ENCODE peak calls at places on chromosomes 13 and 19, in ten cellular contexts. One of them, this sample, is unnamed.

GRCh38 chr13:95137096-95137495 is 164.2 kb downstream of the ABCC4 start:
- DNase-seq in IMR-90: peak; percentile 42
- DNase-seq in right lobe of liver: no peak
- DNase-seq in esophagus squamous epithelium: no peak
- DNase-seq in hepatocyte: no peak
- DNase-seq in ovary: no peak
- DNase-seq in PC-3: peak; percentile 37
- DNase-seq in transverse colon: no peak
- DNase-seq in CD8-positive, alpha-beta T cell: no peak
- DNase-seq in stomach: no peak
- DNase-seq in this sample: no peak

GRCh38 chr13:78497702-78498319 is 105.5 kb downstream of the POU4F1 start:
- DNase-seq in IMR-90: no peak
- DNase-seq in right lobe of liver: no peak
- DNase-seq in esophagus squamous epithelium: no peak
- DNase-seq in hepatocyte: no peak
- DNase-seq in ovary: no peak
- DNase-seq in PC-3: no peak
- DNase-seq in transverse colon: no peak
- DNase-seq in CD8-positive, alpha-beta T cell: no peak
- DNase-seq in stomach: no peak
- DNase-seq in this sample: no peak

GRCh38 chr13:66886248-66886647 is 343.9 kb downstream of the PCDH9 start:
- DNase-seq in IMR-90: no peak
- DNase-seq in right lobe of liver: no peak
- DNase-seq in esophagus squamous epithelium: no peak
- DNase-seq in hepatocyte: no peak
- DNase-seq in ovary: no peak
- DNase-seq in PC-3: no peak
- DNase-seq in transverse colon: no peak
- DNase-seq in CD8-positive, alpha-beta T cell: no peak
- DNase-seq in stomach: no peak
- DNase-seq in this sample: no peak

GRCh38 chr19:15025237-15025636 is 24.0 kb upstream of the CASP14 start:
- DNase-seq in IMR-90: no peak
- DNase-seq in right lobe of liver: no peak
- DNase-seq in esophagus squamous epithelium: no peak
- DNase-seq in hepatocyte: no peak
- DNase-seq in ovary: no peak
- DNase-seq in PC-3: peak; percentile 53
- DNase-seq in transverse colon: no peak
- DNase-seq in CD8-positive, alpha-beta T cell: no peak
- DNase-seq in stomach: no peak
- DNase-seq in this sample: no peak

GRCh38 chr13:26221399-26221720 is 754 bp downstream of the RNF6 start:
- DNase-seq in IMR-90: no peak
- DNase-seq in right lobe of liver: no peak
- DNase-seq in esophagus squamous epithelium: no peak
- DNase-seq in hepatocyte: no peak
- DNase-seq in ovary: no peak
- DNase-seq in PC-3: no peak
- DNase-seq in transverse colon: no peak
- DNase-seq in CD8-positive, alpha-beta T cell: no peak
- DNase-seq in stomach: no peak
- DNase-seq in this sample: no peak

GRCh38 chr19:27392027-27392632 is 1820.8 kb downstream of the UQCRFS1 start:
- DNase-seq in IMR-90: no peak
- DNase-seq in right lobe of liver: no peak
- DNase-seq in esophagus squamous epithelium: no peak
- DNase-seq in hepatocyte: no peak
- DNase-seq in ovary: no peak
- DNase-seq in PC-3: no peak
- DNase-seq in transverse colon: no peak
- DNase-seq in CD8-positive, alpha-beta T cell: no peak
- DNase-seq in stomach: peak; percentile 21
- DNase-seq in this sample: peak; percentile 14

GRCh38 chr13:80840313-80840976 is 499.5 kb upstream of the SPRY2 start:
- DNase-seq in IMR-90: no peak
- DNase-seq in right lobe of liver: no peak
- DNase-seq in esophagus squamous epithelium: no peak
- DNase-seq in hepatocyte: no peak
- DNase-seq in ovary: no peak
- DNase-seq in PC-3: peak; percentile 1
- DNase-seq in transverse colon: no peak
- DNase-seq in CD8-positive, alpha-beta T cell: no peak
- DNase-seq in stomach: no peak
- DNase-seq in this sample: no peak

GRCh38 chr19:2546128-2547032 is 70.5 kb downstream of the GADD45B start:
- DNase-seq in IMR-90: no peak
- DNase-seq in right lobe of liver: peak; percentile 96
- DNase-seq in esophagus squamous epithelium: no peak
- DNase-seq in hepatocyte: peak; percentile 80
- DNase-seq in ovary: peak; percentile 71
- DNase-seq in PC-3: no peak
- DNase-seq in transverse colon: peak; percentile 64
- DNase-seq in CD8-positive, alpha-beta T cell: no peak
- DNase-seq in stomach: peak; percentile 64
- DNase-seq in this sample: no peak

GRCh38 chr13:50375792-50376191 is 360.5 kb downstream of the KCNRG start:
- DNase-seq in IMR-90: peak; percentile 68
- DNase-seq in right lobe of liver: no peak
- DNase-seq in esophagus squamous epithelium: no peak
- DNase-seq in hepatocyte: no peak
- DNase-seq in ovary: no peak
- DNase-seq in PC-3: peak; percentile 37
- DNase-seq in transverse colon: no peak
- DNase-seq in CD8-positive, alpha-beta T cell: no peak
- DNase-seq in stomach: no peak
- DNase-seq in this sample: no peak

GRCh38 chr13:43244482-43244881 is 221.1 kb downstream of the DNAJC15 start:
- DNase-seq in IMR-90: no peak
- DNase-seq in right lobe of liver: no peak
- DNase-seq in esophagus squamous epithelium: no peak
- DNase-seq in hepatocyte: no peak
- DNase-seq in ovary: no peak
- DNase-seq in PC-3: no peak
- DNase-seq in transverse colon: no peak
- DNase-seq in CD8-positive, alpha-beta T cell: no peak
- DNase-seq in stomach: no peak
- DNase-seq in this sample: no peak

DNA sequence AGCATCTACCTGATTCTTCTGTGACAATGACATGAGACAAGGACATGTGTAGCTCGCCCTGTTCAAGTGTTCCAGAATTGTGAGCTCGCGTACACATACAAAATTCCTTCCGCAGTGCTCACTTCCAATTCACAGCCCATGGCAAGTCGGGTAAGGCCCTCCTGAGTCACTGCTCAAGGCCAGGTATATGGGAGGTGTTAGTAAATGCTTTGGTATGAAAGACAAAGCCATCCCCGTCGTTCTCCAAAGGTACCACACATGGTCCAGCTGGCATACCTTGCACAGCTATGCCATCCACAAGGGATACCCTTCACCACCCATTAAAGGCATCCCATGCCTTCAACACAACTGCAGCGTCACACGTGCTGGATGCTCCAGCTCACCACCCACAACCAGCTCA is 4.4 kb upstream of the ELL start:
- DNase-seq in IMR-90: no peak
- DNase-seq in right lobe of liver: no peak
- DNase-seq in esophagus squamous epithelium: no peak
- DNase-seq in hepatocyte: no peak
- DNase-seq in ovary: no peak
- DNase-seq in PC-3: peak; percentile 86
- DNase-seq in transverse colon: no peak
- DNase-seq in CD8-positive, alpha-beta T cell: no peak
- DNase-seq in stomach: no peak
- DNase-seq in this sample: no peak
- TF ChIP-seq CTCF in IMR-90: no peak
- TF ChIP-seq CTCF in right lobe of liver: no peak
- TF ChIP-seq CTCF in esophagus squamous epithelium: no peak
- TF ChIP-seq CTCF in hepatocyte: no peak
- TF ChIP-seq CTCF in ovary: no peak
- TF ChIP-seq CTCF in PC-3: no peak
- TF ChIP-seq CTCF in transverse colon: no peak
- TF ChIP-seq CTCF in CD8-positive, alpha-beta T cell: no peak
- TF ChIP-seq CTCF in stomach: no peak
- TF ChIP-seq CTCF in this sample: no peak

DNA sequence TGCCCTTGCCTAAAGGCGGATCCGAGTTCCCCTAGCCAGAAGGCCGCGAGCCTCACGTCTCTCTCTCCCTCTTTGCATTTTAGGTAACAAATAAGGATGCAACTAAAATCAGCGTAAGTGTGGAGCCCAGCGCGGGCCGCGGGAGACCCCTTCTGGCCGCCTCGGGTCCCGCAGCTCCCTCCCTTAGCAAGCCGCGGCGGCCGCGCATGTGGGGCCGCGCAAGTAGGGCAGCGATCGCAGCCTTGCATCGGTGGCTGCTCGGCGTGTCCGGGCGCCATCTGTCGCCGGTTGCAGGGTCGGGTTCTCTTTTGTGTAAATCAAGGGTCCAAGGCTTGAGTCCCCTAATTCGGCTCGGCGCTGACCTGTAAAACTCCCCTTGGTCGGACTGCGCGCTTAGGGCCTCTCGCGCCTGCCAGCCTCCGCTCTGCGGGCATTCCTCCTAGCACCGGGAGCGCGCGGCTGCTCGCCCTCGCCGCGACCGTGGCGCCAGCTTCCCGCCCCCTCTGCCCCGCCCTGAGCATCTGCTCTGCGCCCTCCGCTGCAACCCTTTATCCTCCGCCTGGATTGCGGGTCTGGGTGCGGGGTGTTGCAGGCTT is 2.7 kb downstream of the VSTM2B start:
- DNase-seq in IMR-90: peak; percentile 58
- DNase-seq in right lobe of liver: peak; percentile 58
- DNase-seq in esophagus squamous epithelium: no peak
- DNase-seq in hepatocyte: peak; percentile 88
- DNase-seq in ovary: peak; percentile 43
- DNase-seq in PC-3: peak; percentile 63
- DNase-seq in transverse colon: peak; percentile 26
- DNase-seq in CD8-positive, alpha-beta T cell: peak; percentile 2
- DNase-seq in stomach: no peak
- DNase-seq in this sample: no peak
- H3K27me3 ChIP-seq in IMR-90: peaks cover 73% of the 10 kb centered on the region
- H3K27me3 ChIP-seq in right lobe of liver: no peaks in the 10 kb centered on the region
- H3K27me3 ChIP-seq in esophagus squamous epithelium: peaks cover 100% of the 10 kb centered on the region
- H3K27me3 ChIP-seq in hepatocyte: peaks cover 86% of the 10 kb centered on the region
- H3K27me3 ChIP-seq in ovary: no peaks in the 10 kb centered on the region
- H3K27me3 ChIP-seq in PC-3: peaks cover 36% of the 10 kb centered on the region
- H3K27me3 ChIP-seq in transverse colon: peaks cover 88% of the 10 kb centered on the region
- H3K27me3 ChIP-seq in CD8-positive, alpha-beta T cell: peaks cover 11% of the 10 kb centered on the region
- H3K27me3 ChIP-seq in stomach: peaks cover 78% of the 10 kb centered on the region
- H3K27me3 ChIP-seq in this sample: no peaks in the 10 kb centered on the region

GRCh38 chr19:46980756-46981155 is 38.9 kb upstream of the NPAS1 start:
- DNase-seq in IMR-90: no peak
- DNase-seq in right lobe of liver: no peak
- DNase-seq in esophagus squamous epithelium: no peak
- DNase-seq in hepatocyte: no peak
- DNase-seq in ovary: no peak
- DNase-seq in PC-3: no peak
- DNase-seq in transverse colon: no peak
- DNase-seq in CD8-positive, alpha-beta T cell: no peak
- DNase-seq in stomach: no peak
- DNase-seq in this sample: no peak

GRCh38 chr19:46979103-46979769 is 40.4 kb upstream of the NPAS1 start:
- DNase-seq in IMR-90: no peak
- DNase-seq in right lobe of liver: no peak
- DNase-seq in esophagus squamous epithelium: no peak
- DNase-seq in hepatocyte: no peak
- DNase-seq in ovary: no peak
- DNase-seq in PC-3: no peak
- DNase-seq in transverse colon: no peak
- DNase-seq in CD8-positive, alpha-beta T cell: no peak
- DNase-seq in stomach: no peak
- DNase-seq in this sample: no peak

GRCh38 chr19:46981296-46981695 is 38.3 kb upstream of the NPAS1 start:
- DNase-seq in IMR-90: no peak
- DNase-seq in right lobe of liver: no peak
- DNase-seq in esophagus squamous epithelium: no peak
- DNase-seq in hepatocyte: no peak
- DNase-seq in ovary: no peak
- DNase-seq in PC-3: no peak
- DNase-seq in transverse colon: no peak
- DNase-seq in CD8-positive, alpha-beta T cell: no peak
- DNase-seq in stomach: no peak
- DNase-seq in this sample: no peak

GRCh38 chr19:46978470-46978869 is 41.2 kb upstream of the NPAS1 start:
- DNase-seq in IMR-90: no peak
- DNase-seq in right lobe of liver: no peak
- DNase-seq in esophagus squamous epithelium: no peak
- DNase-seq in hepatocyte: no peak
- DNase-seq in ovary: no peak
- DNase-seq in PC-3: no peak
- DNase-seq in transverse colon: no peak
- DNase-seq in CD8-positive, alpha-beta T cell: no peak
- DNase-seq in stomach: no peak
- DNase-seq in this sample: no peak

GRCh38 chr19:46979770-46980105 is 39.9 kb upstream of the NPAS1 start:
- DNase-seq in IMR-90: no peak
- DNase-seq in right lobe of liver: no peak
- DNase-seq in esophagus squamous epithelium: no peak
- DNase-seq in hepatocyte: no peak
- DNase-seq in ovary: no peak
- DNase-seq in PC-3: no peak
- DNase-seq in transverse colon: no peak
- DNase-seq in CD8-positive, alpha-beta T cell: no peak
- DNase-seq in stomach: no peak
- DNase-seq in this sample: no peak
- H3K4me1 ChIP-seq in IMR-90: peaks cover 39% of the 10 kb centered on the region
- H3K4me1 ChIP-seq in right lobe of liver: peaks cover 51% of the 10 kb centered on the region
- H3K4me1 ChIP-seq in esophagus squamous epithelium: peaks cover 42% of the 10 kb centered on the region
- H3K4me1 ChIP-seq in hepatocyte: peaks cover 44% of the 10 kb centered on the region
- H3K4me1 ChIP-seq in ovary: peaks cover 32% of the 10 kb centered on the region
- H3K4me1 ChIP-seq in PC-3: peaks cover 22% of the 10 kb centered on the region
- H3K4me1 ChIP-seq in transverse colon: peaks cover 30% of the 10 kb centered on the region
- H3K4me1 ChIP-seq in CD8-positive, alpha-beta T cell: peaks cover 25% of the 10 kb centered on the region
- H3K4me1 ChIP-seq in stomach: peaks cover 93% of the 10 kb centered on the region
- H3K4me1 ChIP-seq in this sample: peaks cover 51% of the 10 kb centered on the region

DNA sequence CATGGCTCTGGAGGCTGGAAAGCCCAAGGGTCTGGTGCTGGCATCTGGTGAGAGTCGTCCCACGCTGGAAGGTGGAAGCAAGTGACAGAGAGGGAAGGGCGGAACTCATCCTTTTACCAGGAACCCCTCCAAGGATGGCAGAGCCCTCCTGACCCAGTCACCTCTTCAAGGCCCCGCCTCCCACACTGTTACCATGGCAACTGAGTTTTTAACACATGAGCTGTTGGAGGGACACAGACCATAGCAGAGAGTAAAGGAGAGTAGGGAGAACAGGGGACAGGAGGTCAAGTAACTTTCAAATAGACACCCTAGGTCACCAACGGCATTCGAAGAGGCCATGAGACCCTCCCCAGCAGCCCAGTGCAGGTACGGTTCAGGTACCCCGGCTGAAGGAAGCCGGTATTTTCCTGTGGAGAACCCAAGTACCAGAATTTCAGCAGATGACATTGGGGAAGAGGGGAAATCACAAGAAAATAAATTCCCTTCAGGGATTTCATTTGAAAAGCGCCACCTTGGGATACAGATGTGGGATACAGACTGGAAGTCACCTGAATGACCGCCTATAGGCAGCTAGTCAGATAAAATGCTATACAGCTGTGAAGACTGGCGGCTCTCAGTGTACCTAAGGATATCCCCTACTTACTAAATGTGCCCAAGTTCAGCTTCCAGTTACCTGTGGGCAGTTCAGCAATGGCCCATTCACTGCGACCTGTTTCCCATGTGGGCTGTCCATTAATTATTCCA is 8.0 kb downstream of the IL17D start:
- DNase-seq in IMR-90: no peak
- DNase-seq in right lobe of liver: no peak
- DNase-seq in esophagus squamous epithelium: no peak
- DNase-seq in hepatocyte: no peak
- DNase-seq in ovary: no peak
- DNase-seq in PC-3: no peak
- DNase-seq in transverse colon: no peak
- DNase-seq in CD8-positive, alpha-beta T cell: no peak
- DNase-seq in stomach: no peak
- DNase-seq in this sample: no peak
- TF ChIP-seq CTCF in IMR-90: no peak
- TF ChIP-seq CTCF in right lobe of liver: peak; percentile 7
- TF ChIP-seq CTCF in esophagus squamous epithelium: no peak
- TF ChIP-seq CTCF in hepatocyte: no peak
- TF ChIP-seq CTCF in ovary: no peak
- TF ChIP-seq CTCF in PC-3: no peak
- TF ChIP-seq CTCF in transverse colon: no peak
- TF ChIP-seq CTCF in CD8-positive, alpha-beta T cell: no peak
- TF ChIP-seq CTCF in stomach: no peak
- TF ChIP-seq CTCF in this sample: no peak